ENCODE peak calls at places on chromosomes 5 and 9, in eight cellular contexts. J, D, O, R, N, U, P and I are unnamed samples.

GRCh38 chr9:95434116-95435073 is 82.4 kb downstream of the PTCH1 start:
- DNase-seq in D (no peak), N (no peak), P (no peak), O (no peak), U (no peak), J (no peak), R (no peak), I (no peak)

GRCh38 chr5:116696356-116696755 is 121.7 kb upstream of the SEMA6A start:
- DNase-seq in P (no peak), J (no peak), N (no peak), R (no peak), O (no peak), U (no peak), D (no peak), I (no peak)

GRCh38 chr5:173789031-173789920 is 98.9 kb upstream of the CPEB4 start:
- DNase-seq in O (no peak), D (no peak), U (no peak), N (no peak), P (no peak), R (peak), J (peak), I (peak)

GRCh38 chr9:8564960-8565359 is 765.4 kb upstream of the DMAC1 start:
- DNase-seq in P (no peak), U (no peak), O (no peak), J (no peak), D (no peak), N (no peak), R (no peak), I (no peak)

GRCh38 chr5:66180282-66180955 is 36.3 kb downstream of the SREK1 start:
- DNase-seq in N (no peak), U (no peak), P (no peak), D (no peak), O (no peak), R (no peak), J (no peak), I (no peak)

GRCh38 chr5:174221454-174221853 is 175.9 kb downstream of the NSG2 start:
- DNase-seq in R (no peak), P (no peak), O (no peak), U (no peak), N (no peak), J (no peak), D (no peak), I (no peak)

GRCh38 chr5:87650284-87650683 is 237.6 kb upstream of the CCNH start:
- DNase-seq in P (no peak), O (no peak), J (no peak), R (no peak), U (peak), N (no peak), D (no peak), I (no peak)

GRCh38 chr5:150242495-150242894 is 47.1 kb downstream of the CAMK2A start:
- DNase-seq in U (no peak), R (no peak), D (no peak), J (no peak), N (no peak), O (no peak), P (no peak), I (no peak)

GRCh38 chr5:176542135-176542595 is 5.0 kb upstream of the RNF44 start:
- DNase-seq in N (no peak), J (peak), O (no peak), U (no peak), P (peak), R (peak), D (peak), I (peak)

GRCh38 chr5:141510160-141510559 is 21.3 kb downstream of the PCDHGC5 start:
- DNase-seq in P (no peak), O (no peak), J (no peak), R (no peak), D (no peak), N (no peak), U (no peak), I (no peak)

GRCh38 chr5:87900419-87900818 is 368.2 kb downstream of the TMEM161B start:
- DNase-seq in N (no peak), R (no peak), O (no peak), P (no peak), D (no peak), U (no peak), J (no peak), I (no peak)

GRCh38 chr5:170408189-170408588 is 19.0 kb upstream of the KCNMB1 start:
- DNase-seq in N (no peak), R (no peak), P (no peak), J (no peak), U (peak), O (no peak), D (no peak), I (no peak)